ENCODE peak calls at places on chromosomes 4 and X, in four cellular contexts. V, C, E and U are unnamed samples.

GRCh38 chr4:169033660-169034059 is 23.6 kb upstream of the CBR4 start:
- DNase-seq in C (no peak), V (no peak), E (no peak), U (no peak)

GRCh38 chr4:165398570-165398969 is 19.8 kb downstream of the CPE start:
- DNase-seq in E (no peak), C (no peak), V (no peak), U (no peak)

GRCh38 chr4:141046255-141046654 is 87.0 kb downstream of the RNF150 start:
- DNase-seq in E (no peak), V (no peak), C (no peak), U (no peak)

GRCh38 chrX:151852294-151852693 is 60.4 kb upstream of the MAGEA4 start:
- DNase-seq in V (no peak), C (no peak), E (no peak), U (no peak)

GRCh38 chr4:53640576-53641459 is 49.5 kb upstream of the LNX1 start:
- DNase-seq in E (no peak), V (no peak), C (no peak), U (peak)

GRCh38 chr4:184170996-184171395 is 46.7 kb downstream of the ENPP6 start:
- DNase-seq in V (no peak), E (no peak), C (no peak), U (no peak)

GRCh38 chr4:95510145-95510544 is 38.6 kb downstream of the UNC5C start:
- DNase-seq in E (no peak), C (no peak), V (no peak), U (no peak)

GRCh38 chr4:140136509-140136908 is 17.5 kb downstream of the MAML3 start:
- DNase-seq in E (no peak), C (no peak), V (no peak), U (no peak)

GRCh38 chrX:153351981-153352380 is 18.0 kb downstream of the ZNF275 start:
- DNase-seq in V (no peak), E (no peak), C (no peak), U (no peak)

GRCh38 chr4:13240066-13240465 is 244.1 kb downstream of the RAB28 start:
- DNase-seq in C (no peak), V (no peak), E (no peak), U (no peak)

GRCh38 chr4:159267023-159267939 is 164.4 kb downstream of the RAPGEF2 start:
- DNase-seq in E (no peak), C (no peak), V (no peak), U (no peak)

GRCh38 chr4:28388471-28388870 is 1527.8 kb downstream of the STIM2 start:
- DNase-seq in V (no peak), E (no peak), C (no peak), U (no peak)

GRCh38 chr4:32030406-32030805 is 1310.2 kb downstream of the PCDH7 start:
- DNase-seq in C (no peak), V (no peak), E (no peak), U (no peak)

GRCh38 chr4:53563824-53564223 is 27.5 kb downstream of the LNX1 start:
- DNase-seq in C (no peak), V (no peak), E (no peak), U (peak)

GRCh38 chr4:2812600-2812932 is 19.7 kb downstream of the SH3BP2 start:
- DNase-seq in V (no peak), C (no peak), E (no peak), U (no peak)

GRCh38 chr4:86033171-86033570 is 326.7 kb downstream of the MAPK10 start:
- DNase-seq in E (no peak), V (no peak), C (peak), U (no peak)

GRCh38 chr4:46329118-46329976 is 60.6 kb downstream of the GABRA2 start:
- DNase-seq in E (no peak), V (no peak), C (no peak), U (peak)

GRCh38 chr4:31334086-31334910 is 614.1 kb downstream of the PCDH7 start:
- DNase-seq in C (no peak), E (no peak), V (no peak), U (no peak)

GRCh38 chr4:4507923-4508322 is 33.9 kb downstream of the STX18 start:
- DNase-seq in C (no peak), V (no peak), E (no peak), U (peak)

GRCh38 chr4:24850669-24851068 is 55.3 kb downstream of the SOD3 start:
- DNase-seq in E (no peak), V (no peak), C (no peak), U (peak)

GRCh38 chr4:8110071-8110986 is 48.3 kb downstream of the ABLIM2 start:
- DNase-seq in E (no peak), V (no peak), C (no peak), U (no peak)

GRCh38 chr4:168475745-168476144 is 4.5 kb downstream of the DDX60L start:
- DNase-seq in E (no peak), C (no peak), V (no peak), U (no peak)

GRCh38 chr4:42050850-42051249 is 60.5 kb downstream of the SLC30A9 start:
- DNase-seq in C (no peak), E (no peak), V (no peak), U (no peak)

GRCh38 chr4:118935819-118936218 is 47.2 kb downstream of the SYNPO2 start:
- DNase-seq in V (no peak), C (no peak), E (no peak), U (no peak)

GRCh38 chr4:26220704-26221103 is 100.1 kb upstream of the RBPJ start:
- DNase-seq in V (no peak), E (no peak), C (no peak), U (no peak)

GRCh38 chr4:37068580-37068979 is 176.0 kb upstream of the NWD2 start:
- DNase-seq in V (no peak), E (no peak), C (no peak), U (no peak)

GRCh38 chr4:165921546-165921945 is 48.5 kb downstream of the TLL1 start:
- DNase-seq in V (no peak), C (no peak), E (no peak), U (no peak)

GRCh38 chrX:153334654-153335295 is 822 bp downstream of the ZNF275 start:
- DNase-seq in E (no peak), C (no peak), V (no peak), U (peak)

GRCh38 chrX:27996132-27996531 is 14.9 kb upstream of the DCAF8L1 start:
- DNase-seq in V (no peak), C (no peak), E (no peak), U (no peak)

GRCh38 chr4:86496094-86497060 is 97.7 kb upstream of the PTPN13 start:
- DNase-seq in E (no peak), V (peak), C (no peak), U (peak)

GRCh38 chr4:42398448-42399355 is 1.4 kb downstream of the SHISA3 start:
- DNase-seq in C (no peak), E (peak), V (no peak), U (no peak)

GRCh38 chr4:94763500-94763899 is 5.7 kb downstream of the BMPR1B start:
- DNase-seq in V (no peak), E (no peak), C (no peak), U (no peak)

GRCh38 chr4:85372986-85373385 is 102.0 kb upstream of the ARHGAP24 start:
- DNase-seq in E (no peak), C (no peak), V (no peak), U (no peak)

GRCh38 chr4:150769235-150769634 is 187.3 kb downstream of the MAB21L2 start:
- DNase-seq in C (no peak), E (no peak), V (no peak), U (no peak)

GRCh38 chr4:13642163-13642562 is 14.6 kb upstream of the BOD1L1 start:
- DNase-seq in V (no peak), E (no peak), C (no peak), U (no peak)

GRCh38 chrX:29487714-29488113 is 727.6 kb upstream of the MAGEB2 start:
- DNase-seq in E (no peak), C (no peak), V (no peak), U (no peak)

GRCh38 chr4:3419836-3420605 is 21.7 kb upstream of the HGFAC start:
- DNase-seq in V (no peak), C (peak), E (no peak), U (no peak)